ENCODE peak calls at places on chromosome 12, in nine cellular contexts. X, J, D, K, C, S, N, W and R are unnamed samples.

GRCh38 chr12:97943359-97943758 is 480.8 kb downstream of the RMST start:
- DNase-seq in S (no peak), N (no peak), K (peak), W (no peak), D (no peak), J (peak), C (peak), X (no peak), R (no peak)

GRCh38 chr12:1926274-1926673 is 7.8 kb upstream of the CACNA2D4 start:
- DNase-seq in K (no peak), J (no peak), X (no peak), N (peak), D (no peak), W (no peak), S (no peak), C (no peak), R (no peak)

GRCh38 chr12:131943389-131943788 is 6.4 kb upstream of the EP400 start:
- DNase-seq in J (no peak), W (no peak), C (no peak), D (no peak), X (no peak), N (no peak), K (no peak), S (no peak), R (no peak)

GRCh38 chr12:19575307-19576243 is 136.3 kb downstream of the AEBP2 start:
- DNase-seq in D (peak), X (no peak), W (peak), K (no peak), C (peak), J (no peak), N (peak), S (peak), R (no peak)

GRCh38 chr12:110338754-110339153 is 57.7 kb downstream of the ATP2A2 start:
- DNase-seq in K (peak), X (no peak), C (peak), W (peak), D (peak), J (no peak), S (peak), N (no peak), R (peak)

GRCh38 chr12:20513189-20513588 is 144.9 kb downstream of the PDE3A start:
- DNase-seq in D (peak), W (no peak), N (no peak), S (no peak), J (no peak), K (no peak), C (no peak), X (no peak), R (no peak)

GRCh38 chr12:25764409-25764808 is 194.1 kb upstream of the RASSF8 start:
- DNase-seq in K (no peak), X (no peak), C (no peak), N (no peak), D (peak), J (no peak), S (no peak), W (no peak), R (no peak)

GRCh38 chr12:78181544-78182162 is 351.0 kb downstream of the NAV3 start:
- DNase-seq in C (peak), K (peak), W (peak), D (peak), S (no peak), J (peak), X (peak), N (peak), R (peak)

GRCh38 chr12:13342971-13343370 is 146.4 kb downstream of the EMP1 start:
- DNase-seq in K (no peak), W (no peak), J (no peak), S (no peak), N (no peak), C (no peak), D (peak), X (no peak), R (no peak)

GRCh38 chr12:92971869-92972524 is 42.9 kb upstream of the EEA1 start:
- DNase-seq in N (no peak), S (no peak), K (no peak), W (no peak), X (no peak), J (no peak), D (peak), C (peak), R (no peak)

GRCh38 chr12:47903927-47904646 is 707 bp downstream of the VDR start:
- DNase-seq in D (peak), X (no peak), J (peak), S (peak), K (peak), W (no peak), N (peak), C (peak), R (no peak)

GRCh38 chr12:11793896-11794295 is 144.4 kb downstream of the ETV6 start:
- DNase-seq in W (no peak), N (no peak), K (no peak), J (no peak), D (no peak), C (no peak), X (peak), S (no peak), R (no peak)

GRCh38 chr12:116137318-116137717 is 140.2 kb downstream of the MED13L start:
- DNase-seq in D (no peak), X (no peak), C (no peak), K (no peak), W (no peak), S (no peak), N (no peak), J (no peak), R (no peak)

GRCh38 chr12:116136340-116136739 is 141.2 kb downstream of the MED13L start:
- DNase-seq in J (no peak), N (no peak), K (no peak), D (peak), S (no peak), X (no peak), W (no peak), C (peak), R (no peak)

GRCh38 chr12:116133609-116134214 is 143.8 kb downstream of the MED13L start:
- DNase-seq in J (no peak), C (no peak), N (no peak), W (no peak), K (no peak), D (no peak), S (no peak), X (no peak), R (no peak)

GRCh38 chr12:116133149-116133548 is 144.3 kb downstream of the MED13L start:
- DNase-seq in X (no peak), W (no peak), C (peak), K (no peak), N (no peak), J (no peak), S (no peak), D (peak), R (no peak)

DNA sequence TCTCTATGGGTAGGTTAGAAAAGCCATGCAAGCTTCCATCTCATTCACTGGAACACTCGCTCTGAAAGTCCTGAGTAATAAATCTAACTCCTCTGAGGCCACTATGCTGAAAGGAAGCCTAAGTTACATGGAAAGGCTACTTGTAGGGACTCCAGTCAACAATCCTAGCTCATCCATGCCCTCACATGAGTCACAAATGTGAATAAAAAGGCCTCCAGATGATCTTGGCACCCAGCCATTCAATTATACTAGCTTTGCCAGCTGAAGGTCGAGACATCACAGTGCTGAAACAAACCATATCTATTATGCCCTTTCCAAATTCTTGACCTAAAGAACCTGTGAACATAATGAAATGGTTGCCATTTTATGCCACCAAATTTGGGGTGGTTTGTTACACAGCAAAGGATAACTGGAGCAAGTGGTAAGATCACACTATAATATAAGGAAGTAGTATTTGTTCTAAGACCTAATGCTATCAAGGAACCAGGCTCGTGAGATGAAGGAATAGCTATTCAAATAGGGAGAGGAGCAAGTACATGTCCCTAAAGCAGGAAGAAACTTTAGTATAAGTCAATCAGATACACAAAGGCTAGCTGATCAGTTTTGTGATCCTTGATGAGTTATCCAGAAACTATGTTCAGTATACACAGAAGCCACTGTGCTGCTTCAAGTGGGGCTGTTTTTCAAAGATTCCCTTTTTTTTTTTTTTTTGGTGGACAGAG is 142.1 kb downstream of the MED13L start:
- DNase-seq in D (peak), S (peak), C (peak), K (no peak), J (no peak), W (peak), X (no peak), N (no peak), R (no peak)
- TF ChIP-seq EZH2phosphoT487 in D (no peak), S (no peak), C (no peak), K (no peak), J (no peak), W (no peak), X (no peak), N (no peak), R (no peak)

GRCh38 chr12:66170606-66171005 is 810 bp upstream of the TMBIM4 start:
- DNase-seq in N (no peak), J (no peak), X (no peak), K (no peak), W (no peak), D (no peak), C (no peak), S (no peak), R (no peak)
- H3K4me2 ChIP-seq in N (peak), J (peak), X (no peak), K (peak), W (peak), D (peak), C (peak), S (peak), R (peak)

GRCh38 chr12:70948236-70948975 is 27.9 kb upstream of the PTPRR start:
- DNase-seq in S (no peak), C (no peak), K (peak), W (no peak), J (no peak), D (no peak), N (no peak), X (no peak), R (no peak)

GRCh38 chr12:70948976-70949336 is 28.4 kb upstream of the PTPRR start:
- DNase-seq in D (no peak), S (no peak), C (no peak), W (no peak), K (no peak), N (no peak), J (no peak), X (no peak), R (no peak)
- TF ChIP-seq EZH2phosphoT487 in D (no peak), S (no peak), C (no peak), W (no peak), K (no peak), N (no peak), J (no peak), X (no peak), R (no peak)

GRCh38 chr12:65825573-65826512 is 1.6 kb downstream of the HMGA2 start:
- DNase-seq in D (peak), C (peak), N (peak), S (no peak), X (peak), J (peak), K (peak), W (peak), R (no peak)

GRCh38 chr12:65827827-65828231 is 3.5 kb downstream of the HMGA2 start:
- DNase-seq in S (no peak), N (no peak), W (no peak), K (peak), X (peak), D (peak), J (no peak), C (peak), R (no peak)

GRCh38 chr12:65828711-65829339 is 4.5 kb downstream of the HMGA2 start:
- DNase-seq in N (no peak), D (no peak), X (no peak), K (no peak), C (peak), J (no peak), W (no peak), S (no peak), R (no peak)

GRCh38 chr12:65825323-65825572 is 965 bp downstream of the HMGA2 start:
- DNase-seq in W (no peak), K (no peak), X (no peak), C (no peak), J (no peak), D (no peak), N (no peak), S (no peak), R (no peak)

GRCh38 chr12:65826513-65827171 is 2.4 kb downstream of the HMGA2 start:
- DNase-seq in S (no peak), C (peak), N (no peak), D (peak), W (peak), J (no peak), X (peak), K (peak), R (no peak)
- H3K4me2 ChIP-seq in S (peak), C (peak), N (peak), D (peak), W (peak), J (peak), X (peak), K (peak), R (no peak)

GRCh38 chr12:112234303-112234702 is 108.9 kb downstream of the TRAFD1 start:
- DNase-seq in J (no peak), K (no peak), D (no peak), N (no peak), C (no peak), X (no peak), S (no peak), W (no peak), R (no peak)
- TF ChIP-seq EZH2phosphoT487 in J (no peak), K (no peak), D (no peak), N (no peak), C (no peak), X (no peak), S (no peak), W (no peak), R (no peak)

DNA sequence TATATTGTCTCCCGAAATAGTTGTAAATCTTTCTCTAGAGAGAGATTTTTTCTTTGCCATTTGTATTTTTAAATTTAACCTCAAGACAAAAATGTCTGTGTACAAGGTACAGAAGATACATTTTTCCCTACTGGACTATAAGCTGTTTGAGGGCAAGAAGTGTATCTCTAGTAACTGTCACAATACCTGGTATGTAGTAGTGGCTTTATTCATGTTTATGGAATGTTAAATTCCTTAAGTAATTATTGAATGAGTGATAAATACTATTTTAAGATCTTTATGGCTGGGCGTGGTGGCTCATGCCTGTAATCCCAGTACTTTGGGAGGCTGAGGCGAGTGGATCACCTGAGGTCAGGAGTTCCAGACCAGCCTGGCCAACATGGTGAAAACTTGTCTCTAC is 24.4 kb upstream of the CDK17 start:
- DNase-seq in J (no peak), N (no peak), D (peak), W (no peak), X (no peak), S (no peak), K (no peak), C (peak), R (no peak)
- H3K4me2 ChIP-seq in J (no peak), N (no peak), D (peak), W (peak), X (no peak), S (no peak), K (no peak), C (no peak), R (no peak)

DNA sequence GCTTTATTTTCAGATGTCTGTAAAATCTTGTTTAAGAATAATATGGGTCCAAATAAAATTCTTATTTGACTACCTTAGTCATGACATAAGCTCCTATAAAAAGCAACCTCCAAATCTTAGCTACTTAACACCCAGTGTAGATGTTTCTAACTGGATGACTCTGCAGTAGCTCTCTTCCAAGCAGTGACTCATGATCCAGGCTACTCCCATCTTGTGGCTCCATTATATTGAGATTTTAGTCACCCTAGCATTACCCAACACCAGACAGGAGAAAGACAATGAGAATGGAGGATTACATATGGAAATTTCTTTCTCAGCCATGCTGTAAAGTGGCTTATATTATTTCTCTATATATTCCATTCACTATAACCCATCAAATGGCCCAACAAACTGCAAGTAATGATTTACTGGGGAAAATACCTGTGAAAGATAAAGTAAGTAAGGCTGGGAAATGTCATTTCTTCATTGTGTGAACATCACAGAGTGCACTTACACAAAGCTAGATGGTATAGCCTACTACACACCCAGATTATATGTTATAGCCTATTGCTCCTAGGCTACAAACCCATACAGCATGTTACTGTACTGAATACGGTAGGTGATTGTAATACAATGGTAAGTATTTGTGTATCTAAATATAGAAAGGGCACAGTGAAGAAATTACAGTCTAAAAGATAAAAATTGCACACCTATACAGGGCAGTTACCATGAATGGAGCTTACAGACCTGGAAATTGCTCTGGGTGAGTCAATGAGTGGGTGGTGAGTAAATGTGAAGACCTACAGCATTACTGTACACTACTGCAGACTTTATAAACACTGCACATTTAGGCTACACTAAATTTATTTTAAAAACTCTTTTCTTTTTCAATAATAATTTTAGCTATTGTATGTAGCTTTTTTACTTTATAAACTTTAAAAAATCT is 163.2 kb downstream of the DYRK2 start:
- DNase-seq in X (no peak), W (no peak), S (no peak), C (peak), D (peak), N (no peak), J (no peak), K (no peak), R (no peak)
- TF ChIP-seq EZH2phosphoT487 in X (no peak), W (no peak), S (no peak), C (no peak), D (no peak), N (no peak), J (no peak), K (no peak), R (no peak)

DNA sequence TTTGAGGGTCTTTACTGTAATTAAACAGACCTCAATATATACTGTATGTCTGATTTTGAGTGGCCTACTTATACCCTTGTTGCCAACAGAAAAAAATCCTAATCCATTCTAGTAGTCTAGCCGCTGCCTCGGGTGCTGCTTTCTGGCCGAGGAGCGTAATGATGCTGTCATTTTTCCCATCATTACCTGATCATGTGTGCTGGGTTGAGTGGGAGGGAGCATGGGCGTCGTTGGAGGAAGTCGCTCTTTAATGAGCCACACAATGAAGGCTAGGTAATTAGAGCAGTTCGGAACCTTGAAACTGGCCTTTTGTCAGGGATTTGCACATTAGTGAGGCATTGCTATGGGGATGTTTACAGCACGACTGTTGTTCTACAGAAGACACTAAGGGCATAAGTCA is 76.1 kb upstream of the RFX4 start:
- DNase-seq in W (no peak), X (no peak), N (no peak), J (no peak), D (no peak), S (no peak), C (no peak), K (no peak), R (no peak)
- H3K4me2 ChIP-seq in W (no peak), X (no peak), N (no peak), J (no peak), D (no peak), S (no peak), C (no peak), K (peak), R (no peak)

GRCh38 chr12:6373022-6373787 is 2.2 kb downstream of the SCNN1A start:
- DNase-seq in N (no peak), W (no peak), C (no peak), K (no peak), S (peak), J (no peak), D (no peak), X (no peak), R (no peak)
- TF ChIP-seq EZH2phosphoT487 in N (no peak), W (no peak), C (no peak), K (no peak), S (no peak), J (no peak), D (no peak), X (no peak), R (no peak)